ENCODE peak calls at places on chromosome 1, in four cellular contexts. One of them, this sample, is unnamed.

GRCh38 chr1:2507744-2508155 is 18.6 kb downstream of the PANK4 start:
- DNase-seq in C1 segment of cervical spinal cord: no peak
- DNase-seq in activated CD4-positive, alpha-beta T cell treated with anti-CD3 and anti-CD28 coated beads for 24 hours: no peak
- DNase-seq in anterior cingulate cortex: no peak
- DNase-seq in this sample: no peak

GRCh38 chr1:70509996-70510876 is 99.2 kb downstream of the CTH start:
- DNase-seq in C1 segment of cervical spinal cord: no peak
- DNase-seq in activated CD4-positive, alpha-beta T cell treated with anti-CD3 and anti-CD28 coated beads for 24 hours: no peak
- DNase-seq in anterior cingulate cortex: no peak
- DNase-seq in this sample: no peak

GRCh38 chr1:170284425-170284824 is 138.7 kb downstream of the NTMT2 start:
- DNase-seq in C1 segment of cervical spinal cord: no peak
- DNase-seq in activated CD4-positive, alpha-beta T cell treated with anti-CD3 and anti-CD28 coated beads for 24 hours: no peak
- DNase-seq in anterior cingulate cortex: no peak
- DNase-seq in this sample: no peak

GRCh38 chr1:153429266-153430165 is 13.2 kb downstream of the S100A7A start:
- DNase-seq in C1 segment of cervical spinal cord: no peak
- DNase-seq in activated CD4-positive, alpha-beta T cell treated with anti-CD3 and anti-CD28 coated beads for 24 hours: no peak
- DNase-seq in anterior cingulate cortex: no peak
- DNase-seq in this sample: no peak

GRCh38 chr1:40404670-40405462 is 31.3 kb downstream of the SMAP2 start:
- DNase-seq in C1 segment of cervical spinal cord: peak; percentile 29
- DNase-seq in activated CD4-positive, alpha-beta T cell treated with anti-CD3 and anti-CD28 coated beads for 24 hours: no peak
- DNase-seq in anterior cingulate cortex: no peak
- DNase-seq in this sample: no peak

GRCh38 chr1:193338194-193338593 is 151.8 kb upstream of the B3GALT2 start:
- DNase-seq in C1 segment of cervical spinal cord: no peak
- DNase-seq in activated CD4-positive, alpha-beta T cell treated with anti-CD3 and anti-CD28 coated beads for 24 hours: no peak
- DNase-seq in anterior cingulate cortex: no peak
- DNase-seq in this sample: no peak

GRCh38 chr1:3676581-3677410 is 24.5 kb downstream of the TP73 start:
- DNase-seq in C1 segment of cervical spinal cord: no peak
- DNase-seq in activated CD4-positive, alpha-beta T cell treated with anti-CD3 and anti-CD28 coated beads for 24 hours: no peak
- DNase-seq in anterior cingulate cortex: no peak
- DNase-seq in this sample: peak; percentile 71

GRCh38 chr1:32353886-32354570 is 8.3 kb downstream of the FAM229A start:
- DNase-seq in C1 segment of cervical spinal cord: no peak
- DNase-seq in activated CD4-positive, alpha-beta T cell treated with anti-CD3 and anti-CD28 coated beads for 24 hours: no peak
- DNase-seq in anterior cingulate cortex: no peak
- DNase-seq in this sample: no peak